ENCODE peak calls at places on chromosomes 6 and 20, in ten cellular contexts. U is K562, P is H1, O is A549, D is sigmoid colon, F is suprapubic skin, T is stomach, X is GM12878, W is HepG2, E is tibial nerve. L is an unnamed sample.

GRCh38 chr20:5127204-5127858 is 523 bp downstream of the CDS2 start:
- DNase-seq in P (peak), E (peak), W (peak), F (peak), T (peak), X (peak), O (peak), D (peak), U (no peak), L (peak)

GRCh38 chr6:131831886-131832285 is 24.1 kb downstream of the ENPP1 start:
- DNase-seq in E (no peak), T (no peak), P (no peak), O (no peak), D (no peak), F (no peak), W (no peak), U (no peak), X (no peak), L (no peak)

GRCh38 chr20:25254986-25255680 is 7.2 kb downstream of the PYGB start:
- DNase-seq in P (no peak), U (no peak), X (no peak), O (no peak), F (no peak), T (peak), W (no peak), D (no peak), E (no peak), L (no peak)

GRCh38 chr6:26022166-26022510 is 59.5 kb downstream of the TRIM38 start:
- DNase-seq in T (peak), E (no peak), X (peak), D (peak), W (no peak), O (no peak), U (peak), F (no peak), P (no peak), L (no peak)

GRCh38 chr6:22754111-22754510 is 184.7 kb downstream of the HDGFL1 start:
- DNase-seq in T (no peak), P (no peak), X (no peak), D (no peak), O (no peak), F (no peak), E (no peak), W (no peak), U (no peak), L (no peak)

GRCh38 chr6:159456349-159456748 is 236.7 kb downstream of the SOD2 start:
- DNase-seq in U (no peak), O (no peak), T (no peak), D (no peak), P (no peak), X (no peak), W (no peak), F (no peak), E (no peak), L (no peak)

GRCh38 chr6:126548301-126548700 is 208.4 kb downstream of the CENPW start:
- DNase-seq in D (no peak), O (no peak), T (no peak), E (no peak), W (no peak), F (no peak), P (no peak), X (no peak), U (no peak), L (no peak)

GRCh38 chr20:47330071-47330470 is 26.4 kb downstream of the ZMYND8 start:
- DNase-seq in E (no peak), D (no peak), O (no peak), P (no peak), U (no peak), T (no peak), W (no peak), X (no peak), F (no peak), L (no peak)

GRCh38 chr20:61558726-61559125 is 306.7 kb downstream of the CDH4 start:
- DNase-seq in D (no peak), X (no peak), P (no peak), E (no peak), F (no peak), U (no peak), W (no peak), T (no peak), O (no peak), L (no peak)

GRCh38 chr6:109117346-109118035 is 22.2 kb downstream of the CEP57L1 start:
- DNase-seq in P (no peak), X (peak), E (no peak), O (no peak), F (no peak), D (no peak), W (peak), T (no peak), U (no peak), L (no peak)

GRCh38 chr6:20684474-20684873 is 150.2 kb downstream of the CDKAL1 start:
- DNase-seq in E (no peak), D (no peak), F (no peak), O (no peak), P (no peak), W (no peak), T (no peak), X (no peak), U (no peak), L (no peak)

GRCh38 chr6:20688710-20689500 is 154.6 kb downstream of the CDKAL1 start:
- DNase-seq in T (no peak), F (no peak), D (no peak), P (no peak), O (no peak), X (peak), E (no peak), W (no peak), U (no peak), L (no peak)

GRCh38 chr6:20691185-20691584 is 156.9 kb downstream of the CDKAL1 start:
- DNase-seq in D (no peak), O (no peak), P (no peak), X (no peak), F (no peak), E (no peak), T (no peak), U (no peak), W (no peak), L (no peak)

GRCh38 chr6:20686142-20686541 is 151.9 kb downstream of the CDKAL1 start:
- DNase-seq in T (no peak), X (no peak), U (no peak), F (no peak), P (no peak), O (no peak), D (no peak), W (no peak), E (no peak), L (no peak)

DNA sequence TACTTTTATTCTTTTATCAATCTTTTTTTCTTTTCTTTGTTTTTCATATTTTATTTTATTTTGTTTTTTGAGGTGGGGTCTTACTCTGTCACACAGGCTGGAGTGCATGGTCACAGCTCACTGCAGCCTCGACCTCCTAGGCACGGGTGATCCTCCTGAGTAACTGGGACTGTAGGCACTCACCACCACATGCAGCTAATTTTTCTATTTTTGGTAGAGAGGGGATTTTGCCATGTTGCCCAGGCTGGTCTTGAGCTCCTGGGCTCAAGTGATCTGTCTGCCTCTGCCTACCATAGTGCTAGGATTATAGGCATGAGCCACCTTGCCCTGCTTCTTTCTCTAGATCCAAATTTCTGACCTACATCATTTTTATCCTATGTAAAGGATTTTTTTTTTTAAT is 153.2 kb downstream of the CDKAL1 start:
- DNase-seq in D (no peak), O (no peak), P (no peak), E (no peak), F (no peak), X (no peak), W (no peak), U (no peak), T (no peak), L (no peak)
- TF ChIP-seq EP300 in D (no peak), O (no peak), P (no peak), E (no peak), F (no peak), X (no peak), W (no peak), U (no peak), T (no peak), L (no peak)

DNA sequence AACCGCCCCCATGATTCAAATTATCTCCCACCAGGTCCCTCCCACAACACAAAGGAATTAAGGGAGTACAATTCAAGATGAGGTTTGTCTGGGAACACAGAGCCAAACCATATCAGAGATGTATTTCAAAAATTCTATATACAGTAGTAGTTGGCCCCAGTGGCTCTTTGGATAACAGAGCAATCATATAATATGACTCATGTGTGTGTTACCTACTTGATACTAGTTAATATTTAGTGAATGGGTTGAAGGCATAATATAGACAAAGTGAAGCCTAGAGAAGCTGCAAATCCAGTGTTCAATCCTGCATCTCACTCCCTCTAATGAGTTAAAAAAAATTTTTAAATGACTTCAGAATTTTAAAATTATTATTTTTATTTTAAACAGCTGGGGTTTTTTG is 43.2 kb downstream of the KAT14 start:
- DNase-seq in X (no peak), O (no peak), F (no peak), T (no peak), P (no peak), E (no peak), D (no peak), U (no peak), W (no peak), L (no peak)
- TF ChIP-seq EP300 in X (no peak), O (no peak), F (no peak), T (no peak), P (no peak), E (no peak), D (no peak), U (no peak), W (no peak), L (no peak)

GRCh38 chr20:57710841-57711240 is 1.0 kb upstream of the PMEPA1 start:
- DNase-seq in F (no peak), T (no peak), E (no peak), D (no peak), W (no peak), O (no peak), X (no peak), U (no peak), P (no peak), L (no peak)
- TF ChIP-seq EP300 in F (no peak), T (no peak), E (no peak), D (no peak), W (no peak), O (no peak), X (no peak), U (no peak), P (no peak), L (no peak)

DNA sequence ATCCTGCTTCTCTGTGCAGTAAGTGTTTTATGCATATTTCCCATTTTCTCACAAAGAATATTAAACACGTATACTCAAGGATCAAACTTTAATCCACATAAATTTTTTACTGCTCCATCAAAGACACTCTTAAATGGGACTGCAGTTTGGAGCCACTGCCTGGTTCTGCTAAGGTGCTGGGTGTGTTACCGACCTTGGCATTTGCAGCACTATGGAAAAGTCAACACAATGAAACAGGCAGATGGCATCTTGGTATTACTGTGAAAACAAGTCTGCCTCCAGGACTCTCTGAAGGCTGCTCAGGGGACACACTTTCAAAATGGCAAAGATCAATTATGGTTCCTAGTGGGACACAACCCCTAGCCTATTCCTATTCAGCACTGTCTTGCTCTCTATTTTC is 17.3 kb upstream of the HLA-G start:
- DNase-seq in D (no peak), P (no peak), E (no peak), F (no peak), X (no peak), W (no peak), U (no peak), O (no peak), T (no peak), L (no peak)
- TF ChIP-seq EP300 in D (no peak), P (no peak), E (no peak), F (no peak), X (no peak), W (no peak), U (no peak), O (no peak), T (no peak), L (no peak)

DNA sequence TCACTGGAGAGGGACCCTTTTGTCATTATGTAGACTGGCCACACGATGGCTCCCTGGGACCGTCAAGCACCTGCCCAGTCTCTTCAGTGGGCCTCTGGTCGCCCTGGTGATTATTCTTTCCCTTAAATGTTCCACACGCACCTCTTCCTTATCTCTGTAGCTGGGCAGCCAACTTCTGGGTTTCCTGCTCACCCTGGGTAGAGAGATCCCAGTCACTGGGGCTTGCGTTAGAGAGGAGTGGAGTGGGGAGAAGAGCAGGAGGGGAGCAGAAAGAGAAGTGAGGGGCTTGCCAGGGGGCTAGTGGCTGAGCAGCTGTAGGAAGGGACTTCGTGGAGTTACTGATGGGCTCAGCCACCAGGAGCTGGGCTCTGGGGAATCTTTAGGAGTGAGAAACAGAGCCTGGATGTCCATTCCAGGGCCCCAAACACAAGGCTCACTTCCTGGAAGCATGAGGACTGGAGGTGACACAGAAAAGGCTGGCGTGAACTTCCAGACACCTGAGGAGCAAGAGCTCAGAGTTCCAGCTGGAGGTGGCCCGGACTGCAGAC is 150.1 kb downstream of the DHX35 start:
- DNase-seq in T (peak), W (peak), U (peak), E (no peak), O (peak), X (no peak), F (no peak), D (no peak), P (peak), L (no peak)
- TF ChIP-seq EP300 in T (no peak), W (no peak), U (no peak), E (no peak), O (no peak), X (no peak), F (no peak), D (no peak), P (no peak), L (no peak)

GRCh38 chr20:59776626-59777320 is 156.7 kb downstream of the SYCP2 start:
- DNase-seq in D (peak), F (peak), O (no peak), W (no peak), P (peak), T (no peak), X (no peak), U (no peak), E (no peak), L (no peak)

GRCh38 chr20:59777814-59778575 is 155.4 kb downstream of the SYCP2 start:
- DNase-seq in U (no peak), X (no peak), O (no peak), E (no peak), D (peak), W (no peak), P (no peak), F (peak), T (peak), L (no peak)

GRCh38 chr20:59778615-59779200 is 154.7 kb downstream of the SYCP2 start:
- DNase-seq in U (no peak), F (peak), E (no peak), O (no peak), W (no peak), D (peak), T (peak), X (no peak), P (no peak), L (no peak)

GRCh38 chr20:59776059-59776603 is 157.3 kb downstream of the SYCP2 start:
- DNase-seq in X (no peak), U (no peak), F (peak), D (peak), T (peak), O (no peak), P (peak), E (no peak), W (no peak), L (no peak)

DNA sequence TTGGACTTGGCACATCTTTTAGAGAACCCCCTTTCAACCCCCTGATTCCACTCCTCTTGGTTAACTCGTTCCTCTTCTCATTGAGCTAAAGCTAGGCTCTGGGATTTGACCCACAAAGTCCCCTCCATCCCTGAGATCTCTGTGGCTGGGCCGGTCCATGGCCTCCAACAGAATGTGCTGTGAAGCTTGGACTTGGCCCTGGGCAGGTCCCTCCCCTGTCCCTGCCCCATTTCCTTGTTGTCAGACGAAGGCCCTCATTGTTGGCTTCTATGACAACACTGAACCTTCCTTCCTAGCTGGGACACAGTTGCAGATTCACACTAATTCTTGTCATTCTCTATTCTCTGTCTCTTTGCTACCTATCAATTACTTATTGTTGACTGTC is 156.1 kb downstream of the SYCP2 start:
- DNase-seq in D (peak), U (no peak), X (no peak), P (no peak), O (no peak), T (no peak), W (no peak), E (no peak), F (peak), L (no peak)
- TF ChIP-seq EP300 in D (no peak), U (no peak), X (no peak), P (no peak), O (no peak), T (no peak), W (no peak), E (no peak), F (no peak), L (no peak)

GRCh38 chr6:43147289-43147688 is 23.8 kb upstream of the SRF start:
- DNase-seq in W (no peak), P (no peak), F (no peak), E (no peak), O (no peak), D (no peak), U (no peak), X (no peak), T (no peak), L (no peak)
- TF ChIP-seq EP300 in W (no peak), P (no peak), F (no peak), E (no peak), O (no peak), D (no peak), U (no peak), X (no peak), T (no peak), L (no peak)